ENCODE peak calls at places on chromosomes 13 and 19, in five cellular contexts. K, V, G, F and C are unnamed samples. For H3K27me3, the result is how much of the 10 kb centered on the place peaks cover.

GRCh38 chr19:48819366-48819816 is 8.6 kb upstream of the BCAT2 start:
- DNase-seq in V (peak), G (no peak), K (no peak), F (peak), C (peak)

GRCh38 chr13:114072421-114072820 is 60.0 kb downstream of the RASA3 start:
- DNase-seq in G (no peak), K (no peak), V (no peak), F (no peak), C (no peak)

GRCh38 chr19:23817519-23817918 is 58.8 kb upstream of the ZNF681 start:
- DNase-seq in G (peak), K (no peak), F (no peak), V (no peak), C (no peak)

GRCh38 chr19:31349160-31349881 is at the start of gene TSHZ3:
- DNase-seq in G (no peak), K (peak), F (peak), V (no peak), C (peak)

GRCh38 chr13:93066187-93066586 is 160.4 kb upstream of the GPC6 start:
- DNase-seq in F (no peak), K (no peak), V (peak), G (no peak), C (no peak)

GRCh38 chr13:51122868-51123267 is 11.8 kb upstream of the C13orf42 start:
- DNase-seq in V (no peak), G (no peak), F (no peak), K (no peak), C (no peak)

GRCh38 chr13:83753912-83754624 is 128.2 kb downstream of the SLITRK1 start:
- DNase-seq in F (no peak), G (no peak), K (no peak), V (no peak), C (no peak)

GRCh38 chr13:98223741-98224140 is 46.7 kb upstream of the RNF113B start:
- DNase-seq in V (no peak), G (no peak), F (no peak), K (no peak), C (no peak)

GRCh38 chr19:35058370-35058769 is 16.8 kb downstream of the HPN start:
- DNase-seq in G (no peak), K (no peak), F (no peak), V (no peak), C (no peak)

GRCh38 chr13:52447815-52448552 is 2.5 kb downstream of the VPS36 start:
- DNase-seq in V (no peak), F (no peak), G (no peak), K (no peak), C (no peak)

GRCh38 chr19:48390188-48391099 is 907 bp downstream of the KDELR1 start:
- DNase-seq in F (peak), V (no peak), K (peak), G (peak), C (peak)

GRCh38 chr19:11694533-11695439 is 44.0 kb downstream of the ZNF823 start:
- DNase-seq in F (peak), V (peak), K (peak), G (peak), C (peak)

GRCh38 chr19:5070390-5070789 is 101.5 kb downstream of the KDM4B start:
- DNase-seq in V (no peak), G (no peak), K (no peak), F (no peak), C (no peak)

GRCh38 chr19:16324384-16325160 is at the start of gene KLF2:
- DNase-seq in G (peak), F (peak), V (peak), K (peak), C (peak)
- H3K27me3 ChIP-seq in G (under half), F (under half), V (under half), K (under half), C (under half)

GRCh38 chr13:99995104-99995502 is 13.5 kb downstream of the ZIC2 start:
- DNase-seq in G (no peak), F (no peak), K (no peak), V (no peak), C (no peak)

GRCh38 chr13:99995503-99996176 is 14.1 kb downstream of the ZIC2 start:
- DNase-seq in K (no peak), V (no peak), F (no peak), G (no peak), C (no peak)

GRCh38 chr13:99996177-99996705 is 14.7 kb downstream of the ZIC2 start:
- DNase-seq in G (no peak), K (no peak), F (no peak), V (no peak), C (no peak)

GRCh38 chr13:99997702-99998219 is 16.2 kb downstream of the ZIC2 start:
- DNase-seq in V (no peak), F (no peak), G (no peak), K (no peak), C (no peak)

DNA sequence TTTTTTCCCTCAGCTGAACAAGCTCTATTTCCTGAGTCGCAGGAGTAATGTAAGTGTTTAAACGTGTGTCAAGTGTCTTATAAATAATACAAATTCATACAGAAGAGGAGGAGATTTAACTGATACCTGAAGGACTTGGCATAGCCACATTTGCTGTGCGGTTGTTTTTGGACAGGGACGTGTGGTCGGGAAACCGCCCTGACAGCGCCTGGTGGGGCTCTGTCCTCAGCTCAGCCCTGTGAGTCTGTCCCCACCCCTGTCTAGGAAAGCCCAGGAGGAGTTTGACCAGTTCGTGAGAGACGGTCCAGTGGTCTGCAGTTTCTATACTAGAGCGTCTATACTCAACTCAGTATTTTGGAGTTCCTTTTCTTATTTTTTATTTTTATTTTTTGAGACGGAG is 16.7 kb downstream of the ZIC2 start:
- DNase-seq in V (no peak), K (no peak), G (no peak), F (no peak), C (no peak)
- H3K27me3 ChIP-seq in V (half or more), K (under half), G (half or more), F (under half), C (under half)

DNA sequence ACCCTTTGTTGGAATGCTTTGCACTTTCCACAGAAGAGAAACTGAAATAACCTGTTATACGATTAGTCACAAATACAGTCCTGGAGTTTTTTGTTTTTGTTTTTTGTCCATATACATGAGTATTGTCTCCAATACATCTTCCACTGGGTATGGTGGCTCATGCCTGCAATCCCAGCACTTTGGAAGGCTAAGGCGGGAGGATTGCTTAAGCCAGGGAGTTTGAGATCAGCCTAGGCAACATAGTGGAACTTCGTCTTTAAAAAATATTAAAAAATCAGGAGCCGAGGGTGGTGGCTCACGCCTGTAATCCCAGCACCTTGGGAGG is 25.0 kb downstream of the AP2S1 start:
- DNase-seq in F (no peak), K (no peak), G (no peak), V (no peak), C (no peak)
- H3K27me3 ChIP-seq in F (under half), K (under half), G (under half), V (under half), C (under half)

GRCh38 chr13:112954488-112955270 is 14.3 kb upstream of the MCF2L start:
- DNase-seq in F (no peak), G (no peak), V (no peak), K (no peak), C (no peak)
- H3K27me3 ChIP-seq in F (under half), G (under half), V (half or more), K (under half), C (under half)

GRCh38 chr19:44750713-44751112 is 2.2 kb downstream of the BCL3 start:
- DNase-seq in K (no peak), G (no peak), F (no peak), V (no peak), C (no peak)
- H3K27me3 ChIP-seq in K (under half), G (under half), F (under half), V (under half), C (under half)